ENCODE peak calls at places on chromosomes 4 and X, in seven cellular contexts. Y is T-helper 9 cell, D is amniotic stem cell, B is foreskin fibroblast, C is right cardiac atrium, I is A549, A is SJSA1. Q is an unnamed sample.

GRCh38 chr4:169225058-169225751 is 45.6 kb downstream of the SH3RF1 start:
- DNase-seq in Y (no peak), D (peak), B (peak), C (no peak), I (peak), A (peak), Q (no peak)

GRCh38 chr4:184476660-184477059 is 2.3 kb upstream of the IRF2 start:
- DNase-seq in Y (no peak), D (no peak), B (no peak), C (no peak), I (no peak), A (no peak), Q (no peak)

GRCh38 chrX:11474576-11474975 is 181.4 kb downstream of the AMELX start:
- DNase-seq in Y (no peak), D (no peak), B (peak), C (no peak), I (no peak), A (no peak), Q (no peak)

GRCh38 chrX:150465856-150466775 is 102.3 kb upstream of the MTM1 start:
- DNase-seq in Y (no peak), D (no peak), B (no peak), C (no peak), I (no peak), A (no peak), Q (peak)

GRCh38 chr4:111984169-111984873 is 160.9 kb upstream of the FAM241A start:
- DNase-seq in Y (no peak), D (no peak), B (no peak), C (no peak), I (no peak), A (no peak), Q (no peak)

GRCh38 chrX:50088645-50089044 is 112.2 kb downstream of the AKAP4 start:
- DNase-seq in Y (no peak), D (no peak), B (peak), C (no peak), I (no peak), A (no peak), Q (no peak)

GRCh38 chr4:180449395-180449956 is 1793.7 kb upstream of the TENM3 start:
- DNase-seq in Y (no peak), D (peak), B (no peak), C (no peak), I (peak), A (peak), Q (no peak)

GRCh38 chrX:12967711-12968465 is 7.0 kb upstream of the TMSB4X start:
- DNase-seq in Y (no peak), D (no peak), B (no peak), C (no peak), I (no peak), A (no peak), Q (no peak)

GRCh38 chr4:183182873-183183725 is 84.0 kb downstream of the WWC2 start:
- DNase-seq in Y (peak), D (peak), B (peak), C (peak), I (peak), A (peak), Q (no peak)

GRCh38 chr4:176193126-176193525 is 2.3 kb downstream of the SPATA4 start:
- DNase-seq in Y (no peak), D (no peak), B (peak), C (no peak), I (no peak), A (no peak), Q (no peak)

GRCh38 chrX:57453901-57454300 is 137.9 kb upstream of the ZXDB start:
- DNase-seq in Y (no peak), D (no peak), B (no peak), C (no peak), I (peak), A (no peak), Q (no peak)

GRCh38 chr4:88211473-88212252 is 53.2 kb upstream of the ABCG2 start:
- DNase-seq in Y (peak), D (peak), B (peak), C (no peak), I (peak), A (peak), Q (no peak)

GRCh38 chr4:168584321-168584771 is 87.5 kb downstream of the PALLD start:
- DNase-seq in Y (no peak), D (peak), B (peak), C (no peak), I (no peak), A (peak), Q (no peak)

GRCh38 chr4:47824844-47825243 is 13.0 kb downstream of the CORIN start:
- DNase-seq in Y (no peak), D (no peak), B (no peak), C (peak), I (no peak), A (no peak), Q (no peak)

GRCh38 chr4:141047228-141047884 is 85.9 kb downstream of the RNF150 start:
- DNase-seq in Y (no peak), D (no peak), B (peak), C (no peak), I (no peak), A (peak), Q (no peak)

GRCh38 chrX:76428243-76429130 is 977 bp downstream of the MAGEE1 start:
- DNase-seq in Y (peak), D (no peak), B (no peak), C (peak), I (no peak), A (no peak), Q (peak)

GRCh38 chrX:48636286-48636685 is 39.0 kb downstream of the WDR13 start:
- DNase-seq in Y (no peak), D (no peak), B (no peak), C (no peak), I (no peak), A (no peak), Q (no peak)

GRCh38 chr4:133866328-133866699 is 335.3 kb downstream of the PABPC4L start:
- DNase-seq in Y (no peak), D (no peak), B (peak), C (no peak), I (no peak), A (peak), Q (no peak)

GRCh38 chrX:107566603-107567262 is 61.6 kb upstream of the PRPS1 start:
- DNase-seq in Y (no peak), D (no peak), B (no peak), C (no peak), I (no peak), A (peak), Q (no peak)

GRCh38 chr4:145723336-145723735 is 43.4 kb downstream of the C4orf51 start:
- DNase-seq in Y (no peak), D (no peak), B (no peak), C (no peak), I (no peak), A (no peak), Q (no peak)

Q was measured in coronary artery.